ENCODE peak calls at places on chromosomes 6 and 20, in ten cellular contexts. Y is prostate gland, A is transverse colon, E is Peyer's patch, J is stomach, D is esophagus squamous epithelium, C is breast epithelium, X is body of pancreas, Z is spleen, R is suprapubic skin. U is an unnamed sample.

GRCh38 chr6:17741507-17741906 is 34.8 kb upstream of the NUP153 start:
- DNase-seq in Z (no peak), A (no peak), X (no peak), D (no peak), J (no peak), E (no peak), C (no peak), Y (no peak), R (no peak), U (no peak)

GRCh38 chr6:15399651-15400470 is 154.0 kb downstream of the JARID2 start:
- DNase-seq in X (peak; percentile 86), C (peak; percentile 47), Y (peak; percentile 74), R (peak; percentile 86), E (no peak), D (no peak), Z (no peak), J (peak; percentile 75), A (peak; percentile 60), U (peak; percentile 82)

GRCh38 chr6:169866140-169866534 is 114.7 kb downstream of the ERMARD start:
- DNase-seq in Y (no peak), A (no peak), Z (peak; percentile 59), E (no peak), J (peak; percentile 22), C (no peak), D (no peak), X (no peak), R (no peak), U (no peak)

GRCh38 chr6:24910850-24911712 is 24.7 kb downstream of the RIPOR2 start:
- DNase-seq in J (peak; percentile 61), R (peak; percentile 77), A (peak; percentile 31), Z (peak; percentile 91), X (peak; percentile 62), Y (peak; percentile 63), C (peak; percentile 37), E (peak; percentile 59), D (no peak), U (peak; percentile 65)

GRCh38 chr20:19858972-19859371 is 100.9 kb downstream of the RIN2 start:
- DNase-seq in D (no peak), J (no peak), C (no peak), X (no peak), A (no peak), Z (no peak), E (no peak), Y (no peak), R (no peak), U (no peak)

GRCh38 chr6:13277231-13277630 is 51.1 kb downstream of the TBC1D7 start:
- DNase-seq in A (no peak), X (no peak), D (no peak), C (no peak), E (no peak), Z (no peak), R (no peak), Y (no peak), J (no peak), U (no peak)

GRCh38 chr20:45433316-45433715 is 17.4 kb downstream of the PIGT start:
- DNase-seq in R (no peak), X (no peak), D (no peak), C (no peak), Y (no peak), Z (no peak), J (no peak), A (peak; percentile 33), E (no peak), U (peak; percentile 80)

GRCh38 chr6:125377621-125378020 is 75.9 kb upstream of the HDDC2 start:
- DNase-seq in C (no peak), R (peak; percentile 68), J (no peak), X (no peak), Z (no peak), E (no peak), A (no peak), Y (no peak), D (no peak), U (no peak)

GRCh38 chr6:153108320-153108719 is 22.8 kb downstream of the RGS17 start:
- DNase-seq in Z (no peak), D (no peak), X (no peak), R (no peak), A (no peak), C (no peak), Y (no peak), J (no peak), E (no peak), U (no peak)

GRCh38 chr6:90406142-90406794 is 109.6 kb upstream of the BACH2 start:
- DNase-seq in R (no peak), X (no peak), D (no peak), Z (no peak), J (no peak), C (no peak), E (no peak), Y (no peak), A (no peak), U (no peak)

GRCh38 chr6:147131728-147132127 is 72.5 kb upstream of the STXBP5 start:
- DNase-seq in Z (no peak), D (no peak), E (no peak), A (no peak), Y (no peak), J (no peak), C (no peak), R (no peak), X (no peak), U (no peak)

GRCh38 chr20:3161316-3162079 is 1.8 kb upstream of the FASTKD5 start:
- DNase-seq in E (no peak), R (no peak), C (no peak), D (no peak), J (no peak), Z (no peak), Y (no peak), A (no peak), X (no peak), U (no peak)

GRCh38 chr6:157982580-157983438 is 1.1 kb downstream of the SYNJ2 start:
- DNase-seq in Y (no peak), J (no peak), C (no peak), R (no peak), Z (peak; percentile 38), D (no peak), X (peak; percentile 66), E (peak; percentile 52), A (peak; percentile 48), U (peak; percentile 45)

GRCh38 chr6:156190270-156190669 is 586.9 kb upstream of the ARID1B start:
- DNase-seq in J (no peak), R (no peak), X (peak; percentile 19), Y (no peak), E (no peak), Z (peak; percentile 70), C (no peak), D (no peak), A (no peak), U (no peak)

DNA sequence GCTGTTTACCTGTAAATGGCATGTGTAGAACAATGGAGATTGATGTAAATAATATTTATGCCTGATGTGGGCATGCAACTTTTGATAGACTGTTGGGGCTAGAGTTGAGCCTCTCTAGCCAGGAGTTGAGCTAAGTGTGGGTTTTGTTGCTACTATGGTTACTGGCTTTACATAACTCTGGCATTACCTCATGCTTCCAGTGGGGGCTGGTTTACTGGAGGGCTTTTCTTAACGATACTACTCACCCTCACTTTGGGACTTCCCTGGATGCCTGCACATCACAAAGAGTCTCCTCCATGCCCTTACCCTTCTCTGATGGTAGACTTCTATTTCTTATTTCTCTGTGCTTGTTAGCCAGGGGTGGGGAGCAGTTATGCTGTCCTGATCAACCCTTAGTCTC is 524.6 kb upstream of the CDH4 start:
- DNase-seq in A (no peak), D (no peak), Z (no peak), Y (no peak), E (no peak), C (no peak), J (no peak), R (no peak), X (no peak), U (no peak)
- H3K27ac ChIP-seq in A (no peak overlapping the region), D (no peak overlapping the region), Z (no peak overlapping the region), Y (no peak overlapping the region), E (no peak overlapping the region), C (no peak overlapping the region), J (no peak overlapping the region), R (no peak overlapping the region), X (no peak overlapping the region), U (no peak overlapping the region)

DNA sequence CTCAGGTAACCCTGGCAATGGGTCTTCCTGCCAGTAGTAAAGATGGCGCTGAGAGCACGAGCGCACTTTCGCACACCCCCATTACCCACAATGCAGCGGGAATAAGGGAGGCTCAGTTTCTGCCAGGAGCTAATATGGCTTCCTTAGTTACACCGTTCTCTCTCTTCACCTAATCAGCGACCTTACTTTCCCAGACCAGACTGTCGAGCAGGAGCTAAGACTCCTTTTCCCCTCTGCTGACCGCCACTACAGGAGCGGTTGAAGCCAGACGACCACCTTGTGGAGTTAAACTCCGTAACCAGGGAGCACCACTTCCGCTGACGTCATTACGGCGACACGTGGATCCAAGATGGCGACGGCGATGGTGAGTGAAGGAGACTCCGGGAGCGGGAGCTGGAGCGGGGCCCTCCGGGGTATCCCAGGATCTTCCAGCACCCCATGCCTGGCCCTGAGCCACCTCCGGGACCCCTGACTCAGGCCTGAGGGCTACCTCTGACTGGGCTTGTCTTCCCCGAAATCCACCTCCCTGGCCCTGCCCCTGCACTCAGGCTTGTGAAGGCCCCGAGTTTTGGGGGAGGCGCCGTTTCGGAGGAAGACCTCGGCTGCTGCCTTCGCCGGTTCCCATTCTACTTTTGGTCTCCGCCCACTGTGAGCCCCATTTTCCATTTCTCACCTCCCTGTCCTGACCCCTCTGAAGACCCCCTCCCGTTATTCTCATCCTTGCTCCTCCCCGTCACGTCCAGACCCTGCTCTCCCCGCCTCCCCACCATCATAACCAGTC is at the start of gene TM9SF4:
- DNase-seq in J (peak; percentile 88), A (peak; percentile 90), R (peak; percentile 92), Z (peak; percentile 95), E (peak; percentile 93), Y (peak; percentile 85), C (peak; percentile 86), X (peak; percentile 90), D (peak; percentile 48), U (peak; percentile 93)
- TF ChIP-seq POLR2A in J (no peak), A (peak; percentile 72), R (no peak), Z (peak; percentile 34), E (peak; percentile 60), Y (peak; percentile 51), C (peak; percentile 46), X (peak; percentile 77), D (peak; percentile 31), U (no peak)

GRCh38 chr20:62393830-62394229 is 6.9 kb downstream of the RPS21 start:
- DNase-seq in Y (no peak), A (no peak), C (no peak), E (no peak), J (no peak), Z (no peak), D (no peak), X (no peak), R (no peak), U (no peak)
- H3K36me3 ChIP-seq in Y (no peaks in the 10 kb centered on the region), A (no peaks in the 10 kb centered on the region), C (no peaks in the 10 kb centered on the region), E (peaks cover 24% of the 10 kb centered on the region), J (peaks cover 74% of the 10 kb centered on the region), Z (peaks cover 79% of the 10 kb centered on the region), D (peaks cover 62% of the 10 kb centered on the region), X (no peaks in the 10 kb centered on the region), R (peaks cover 38% of the 10 kb centered on the region), U (peaks cover 5% of the 10 kb centered on the region)

DNA sequence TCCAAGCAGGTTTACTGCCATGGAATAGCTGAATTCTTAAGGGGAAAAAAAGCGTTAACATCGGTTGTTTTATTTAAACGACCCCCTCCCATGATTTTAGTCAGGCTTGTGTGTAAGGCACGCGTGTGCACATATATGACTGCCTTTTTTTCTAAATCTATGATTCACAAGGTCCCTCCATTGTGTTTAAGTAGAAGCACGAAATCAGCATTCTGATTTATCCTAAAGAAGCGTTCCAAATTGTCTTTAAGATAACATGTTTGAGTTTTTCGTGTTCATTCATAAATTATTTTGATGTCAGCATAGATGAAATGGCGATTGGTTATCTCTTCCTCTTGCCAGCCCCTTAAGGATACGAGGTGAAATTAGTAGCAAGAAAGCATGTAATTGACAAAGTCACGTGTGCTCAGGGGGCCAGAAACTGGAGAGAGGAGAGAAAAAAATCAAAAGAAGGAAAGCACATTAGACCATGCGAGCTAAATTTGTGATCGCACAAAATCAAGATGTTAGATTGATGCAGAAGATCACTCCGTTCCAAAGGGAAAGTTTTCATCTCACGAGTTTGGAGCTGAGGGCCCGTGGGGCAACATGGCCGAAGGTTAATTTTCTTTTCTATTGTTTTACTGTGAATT is at the start of gene LIN28B:
- DNase-seq in J (no peak), Y (no peak), D (no peak), A (no peak), Z (no peak), X (no peak), R (no peak), E (no peak), C (no peak), U (no peak)
- H3K27ac ChIP-seq in J (no peak within 1 kb of the TSS), Y (no peak within 1 kb of the TSS), D (no peak within 1 kb of the TSS), A (no peak within 1 kb of the TSS), Z (no peak within 1 kb of the TSS), X (no peak within 1 kb of the TSS), R (no peak within 1 kb of the TSS), E (no peak within 1 kb of the TSS), C (no peak within 1 kb of the TSS), U (no peak within 1 kb of the TSS)

U was measured in heart left ventricle.